ENCODE peak calls at places on chromosomes 2 and 18, in four cellular contexts. One of them, this sample, is unnamed.

GRCh38 chr2:103991591-103991990 is 862.3 kb upstream of the POU3F3 start:
- DNase-seq in AG10803: no peak
- DNase-seq in choroid plexus epithelial cell: no peak
- DNase-seq in nephron progenitor cell: no peak
- DNase-seq in this sample: peak

GRCh38 chr18:48932822-48933510 is 17.8 kb downstream of the SMAD7 start:
- DNase-seq in nephron progenitor cell: no peak
- DNase-seq in choroid plexus epithelial cell: peak
- DNase-seq in AG10803: no peak
- DNase-seq in this sample: no peak

GRCh38 chr2:73290049-73290839 is 3.1 kb downstream of the EGR4 start:
- DNase-seq in choroid plexus epithelial cell: peak
- DNase-seq in AG10803: no peak
- DNase-seq in nephron progenitor cell: peak
- DNase-seq in this sample: peak

GRCh38 chr2:226657340-226658053 is 142.1 kb downstream of the IRS1 start:
- DNase-seq in choroid plexus epithelial cell: no peak
- DNase-seq in AG10803: no peak
- DNase-seq in nephron progenitor cell: no peak
- DNase-seq in this sample: no peak

GRCh38 chr18:33495278-33495677 is 54.8 kb upstream of the CCDC178 start:
- DNase-seq in choroid plexus epithelial cell: peak
- DNase-seq in AG10803: peak
- DNase-seq in nephron progenitor cell: peak
- DNase-seq in this sample: peak

GRCh38 chr2:105092797-105093196 is 54.9 kb downstream of the MRPS9 start:
- DNase-seq in nephron progenitor cell: no peak
- DNase-seq in choroid plexus epithelial cell: no peak
- DNase-seq in AG10803: no peak
- DNase-seq in this sample: no peak

GRCh38 chr2:218501665-218502064 is 66.5 kb downstream of the USP37 start:
- DNase-seq in choroid plexus epithelial cell: peak
- DNase-seq in nephron progenitor cell: no peak
- DNase-seq in AG10803: peak
- DNase-seq in this sample: no peak

GRCh38 chr18:36744261-36744876 is 84.4 kb downstream of the TPGS2 start:
- DNase-seq in nephron progenitor cell: no peak
- DNase-seq in AG10803: no peak
- DNase-seq in choroid plexus epithelial cell: no peak
- DNase-seq in this sample: no peak

GRCh38 chr18:58851874-58852273 is 12.8 kb upstream of the ZNF532 start:
- DNase-seq in choroid plexus epithelial cell: no peak
- DNase-seq in AG10803: no peak
- DNase-seq in nephron progenitor cell: no peak
- DNase-seq in this sample: no peak

GRCh38 chr2:28356095-28356911 is 36.4 kb upstream of the FOSL2 start:
- DNase-seq in nephron progenitor cell: peak
- DNase-seq in AG10803: peak
- DNase-seq in choroid plexus epithelial cell: peak
- DNase-seq in this sample: peak

GRCh38 chr2:44906972-44907371 is 34.5 kb upstream of the SIX3 start:
- DNase-seq in AG10803: no peak
- DNase-seq in choroid plexus epithelial cell: no peak
- DNase-seq in nephron progenitor cell: no peak
- DNase-seq in this sample: no peak

GRCh38 chr18:63131106-63131943 is 188.2 kb downstream of the BCL2 start:
- DNase-seq in AG10803: peak
- DNase-seq in choroid plexus epithelial cell: peak
- DNase-seq in nephron progenitor cell: no peak
- DNase-seq in this sample: peak

GRCh38 chr2:175973373-175973772 is 28.7 kb downstream of the LNPK start:
- DNase-seq in AG10803: no peak
- DNase-seq in nephron progenitor cell: no peak
- DNase-seq in choroid plexus epithelial cell: no peak
- DNase-seq in this sample: no peak

GRCh38 chr2:21939961-21940360 is 816.2 kb downstream of the TDRD15 start:
- DNase-seq in AG10803: no peak
- DNase-seq in nephron progenitor cell: no peak
- DNase-seq in choroid plexus epithelial cell: peak
- DNase-seq in this sample: peak

GRCh38 chr2:70991742-70992141 is 2.9 kb downstream of the TEX261 start:
- DNase-seq in nephron progenitor cell: no peak
- DNase-seq in AG10803: no peak
- DNase-seq in choroid plexus epithelial cell: no peak
- DNase-seq in this sample: no peak

GRCh38 chr18:44341759-44342158 is 338.9 kb upstream of the SETBP1 start:
- DNase-seq in AG10803: no peak
- DNase-seq in choroid plexus epithelial cell: no peak
- DNase-seq in nephron progenitor cell: no peak
- DNase-seq in this sample: peak

GRCh38 chr2:133886735-133887675 is 318.7 kb upstream of the NCKAP5 start:
- DNase-seq in AG10803: peak
- DNase-seq in nephron progenitor cell: peak
- DNase-seq in choroid plexus epithelial cell: peak
- DNase-seq in this sample: peak

GRCh38 chr2:198441246-198441645 is 636.9 kb downstream of the PLCL1 start:
- DNase-seq in choroid plexus epithelial cell: no peak
- DNase-seq in AG10803: peak
- DNase-seq in nephron progenitor cell: no peak
- DNase-seq in this sample: peak

GRCh38 chr2:60317029-60317386 is 236.4 kb downstream of the BCL11A start:
- DNase-seq in choroid plexus epithelial cell: no peak
- DNase-seq in AG10803: no peak
- DNase-seq in nephron progenitor cell: no peak
- DNase-seq in this sample: no peak

GRCh38 chr2:60319031-60319547 is 234.4 kb downstream of the BCL11A start:
- DNase-seq in choroid plexus epithelial cell: no peak
- DNase-seq in nephron progenitor cell: no peak
- DNase-seq in AG10803: no peak
- DNase-seq in this sample: no peak

GRCh38 chr2:60317831-60318230 is 235.6 kb downstream of the BCL11A start:
- DNase-seq in choroid plexus epithelial cell: no peak
- DNase-seq in AG10803: no peak
- DNase-seq in nephron progenitor cell: no peak
- DNase-seq in this sample: no peak

GRCh38 chr2:60316381-60317028 is 236.9 kb downstream of the BCL11A start:
- DNase-seq in AG10803: no peak
- DNase-seq in choroid plexus epithelial cell: no peak
- DNase-seq in nephron progenitor cell: peak
- DNase-seq in this sample: no peak

DNA sequence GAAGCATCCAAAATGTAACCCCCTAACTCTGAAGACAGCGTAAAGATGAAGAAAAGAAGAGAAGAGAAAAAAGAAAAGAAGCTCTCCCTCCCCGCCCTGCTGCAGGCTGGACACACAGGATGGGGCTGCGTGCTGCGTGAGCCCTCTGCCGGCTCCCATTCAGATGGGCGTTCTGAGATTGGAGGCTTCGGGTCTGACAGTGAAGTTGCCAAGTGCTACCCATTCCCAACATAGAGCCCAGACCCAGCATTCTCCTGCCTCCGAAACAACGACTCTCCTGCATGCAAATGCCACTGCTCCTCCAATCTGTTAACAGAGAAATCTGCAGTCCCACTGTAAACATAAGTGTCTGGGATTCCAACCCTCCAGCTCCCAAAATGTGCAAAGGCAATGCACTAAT is 234.9 kb downstream of the BCL11A start:
- DNase-seq in nephron progenitor cell: peak
- DNase-seq in choroid plexus epithelial cell: no peak
- DNase-seq in AG10803: peak
- DNase-seq in this sample: no peak
- TF ChIP-seq CTCF in nephron progenitor cell: no peak
- TF ChIP-seq CTCF in choroid plexus epithelial cell: no peak
- TF ChIP-seq CTCF in AG10803: peak
- TF ChIP-seq CTCF in this sample: no peak

GRCh38 chr2:96345403-96345802 is 9.8 kb downstream of the NCAPH start:
- DNase-seq in AG10803: no peak
- DNase-seq in nephron progenitor cell: no peak
- DNase-seq in choroid plexus epithelial cell: peak
- DNase-seq in this sample: no peak
- TF ChIP-seq CTCF in AG10803: no peak
- TF ChIP-seq CTCF in nephron progenitor cell: peak
- TF ChIP-seq CTCF in choroid plexus epithelial cell: peak
- TF ChIP-seq CTCF in this sample: no peak

DNA sequence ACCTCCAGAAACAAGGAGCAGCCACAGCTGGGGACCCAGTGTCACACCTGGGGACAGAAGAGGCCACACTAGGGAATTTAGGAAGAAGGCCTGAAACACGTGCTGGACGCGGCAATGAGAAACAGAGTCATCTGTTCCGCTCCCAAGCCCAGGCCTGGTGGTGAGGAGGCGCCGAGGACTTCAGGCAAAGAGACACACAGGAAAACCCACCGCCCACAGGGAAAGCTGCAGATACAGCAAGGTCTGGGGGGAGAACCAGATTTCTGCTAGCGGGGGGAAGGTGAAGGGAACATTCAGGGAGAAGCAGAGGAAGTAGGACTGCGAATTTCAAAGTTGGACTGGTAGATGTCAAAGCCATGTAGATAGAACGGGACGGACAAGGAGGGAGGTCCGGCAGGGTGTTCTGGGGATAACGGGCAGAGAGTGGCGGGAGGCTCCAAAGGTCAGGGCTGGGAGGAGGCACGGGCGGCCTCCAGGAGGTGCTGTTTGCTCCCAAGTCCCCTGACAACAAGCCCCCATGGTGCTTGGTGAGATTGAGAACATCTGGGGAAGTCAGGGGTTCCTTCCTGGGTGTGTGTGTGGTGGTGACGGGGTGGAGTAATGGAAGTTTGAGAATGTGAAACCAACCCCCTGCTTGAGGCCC is 351.7 kb upstream of the MYT1L start:
- DNase-seq in nephron progenitor cell: no peak
- DNase-seq in AG10803: no peak
- DNase-seq in choroid plexus epithelial cell: no peak
- DNase-seq in this sample: no peak
- TF ChIP-seq CTCF in nephron progenitor cell: no peak
- TF ChIP-seq CTCF in AG10803: no peak
- TF ChIP-seq CTCF in choroid plexus epithelial cell: no peak
- TF ChIP-seq CTCF in this sample: no peak

DNA sequence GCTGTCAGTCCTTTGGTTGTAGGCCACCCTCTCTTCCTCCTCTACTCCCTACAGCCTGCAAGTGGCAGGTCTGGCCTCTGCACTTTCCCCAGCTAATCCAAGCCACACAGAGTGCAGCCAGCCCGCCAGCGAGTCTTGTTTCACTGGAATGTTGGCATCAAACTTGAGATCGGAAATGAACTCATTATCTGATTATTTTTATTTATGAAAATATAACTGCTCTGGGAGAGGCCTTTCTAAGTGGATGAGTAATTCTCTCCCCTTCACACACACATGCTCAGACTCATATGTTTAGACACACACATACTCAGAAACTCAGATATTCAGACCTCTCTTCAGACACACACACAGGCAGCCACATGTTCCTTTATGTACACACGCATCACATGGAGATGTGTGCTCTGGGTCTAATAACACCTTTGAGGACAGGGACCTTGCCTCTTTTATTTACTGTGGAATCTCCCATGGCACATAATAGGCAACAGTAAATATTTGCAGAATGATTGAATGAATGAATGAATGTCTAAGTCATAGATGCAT is 151.3 kb downstream of the ZFP36L2 start:
- DNase-seq in AG10803: peak
- DNase-seq in nephron progenitor cell: no peak
- DNase-seq in choroid plexus epithelial cell: peak
- DNase-seq in this sample: peak
- TF ChIP-seq CTCF in AG10803: peak
- TF ChIP-seq CTCF in nephron progenitor cell: no peak
- TF ChIP-seq CTCF in choroid plexus epithelial cell: peak
- TF ChIP-seq CTCF in this sample: no peak

GRCh38 chr2:147843421-147843863 is 1.4 kb upstream of the ACVR2A start:
- DNase-seq in AG10803: no peak
- DNase-seq in choroid plexus epithelial cell: no peak
- DNase-seq in nephron progenitor cell: no peak
- DNase-seq in this sample: no peak

GRCh38 chr2:147845608-147846002 is 776 bp downstream of the ACVR2A start:
- DNase-seq in choroid plexus epithelial cell: no peak
- DNase-seq in nephron progenitor cell: no peak
- DNase-seq in AG10803: peak
- DNase-seq in this sample: peak

GRCh38 chr2:147844691-147845607 is at the start of gene ACVR2A:
- DNase-seq in AG10803: peak
- DNase-seq in nephron progenitor cell: peak
- DNase-seq in choroid plexus epithelial cell: peak
- DNase-seq in this sample: peak

GRCh38 chr2:147846382-147847081 is 1.7 kb downstream of the ACVR2A start:
- DNase-seq in AG10803: peak
- DNase-seq in nephron progenitor cell: no peak
- DNase-seq in choroid plexus epithelial cell: no peak
- DNase-seq in this sample: peak

DNA sequence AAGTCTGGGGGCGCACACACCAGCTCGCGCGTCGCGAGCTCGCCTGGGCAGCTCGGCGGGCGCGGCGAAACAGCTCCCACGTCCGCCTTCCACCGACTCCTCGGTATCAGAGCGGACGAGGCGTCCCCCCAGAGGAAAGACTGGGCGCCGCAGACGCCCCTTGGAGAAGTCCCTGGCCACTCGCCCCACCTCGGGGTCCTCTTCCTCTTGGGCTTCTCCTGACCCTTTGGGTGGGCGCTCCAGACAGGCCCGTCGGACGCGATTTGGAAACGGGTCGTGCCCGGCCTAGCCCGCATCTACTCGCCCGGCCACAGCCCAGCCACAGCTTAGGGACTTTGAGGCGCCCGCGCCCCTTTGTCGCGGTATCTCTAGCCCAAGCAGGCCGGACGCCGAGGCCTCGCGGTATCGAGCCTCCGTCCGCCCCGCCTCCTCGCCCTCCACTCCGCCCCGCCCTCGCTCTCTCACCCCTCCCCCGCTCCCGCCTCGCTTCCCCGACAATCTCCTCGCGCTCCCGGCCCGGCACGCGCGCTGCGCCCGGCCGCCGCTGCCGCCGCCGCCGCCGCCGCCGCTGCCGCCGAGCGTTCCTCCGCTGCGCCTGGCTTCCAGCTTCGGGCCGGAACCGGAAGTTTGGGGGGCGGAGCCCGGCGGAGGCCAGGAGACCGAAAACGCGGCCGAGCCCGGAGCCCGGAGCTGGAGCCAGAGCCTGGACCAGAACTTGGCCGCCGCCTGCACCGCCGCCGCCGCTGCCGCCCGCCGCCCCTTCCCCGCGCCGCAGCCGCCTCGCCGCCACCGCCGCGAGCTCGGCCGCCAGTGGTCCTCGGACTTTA is 752 bp upstream of the ACVR2A start:
- DNase-seq in AG10803: peak
- DNase-seq in choroid plexus epithelial cell: peak
- DNase-seq in nephron progenitor cell: peak
- DNase-seq in this sample: peak
- TF ChIP-seq CTCF in AG10803: peak
- TF ChIP-seq CTCF in choroid plexus epithelial cell: peak
- TF ChIP-seq CTCF in nephron progenitor cell: no peak
- TF ChIP-seq CTCF in this sample: no peak